ENCODE peak calls at places on chromosomes 7 and 10, in nine cellular contexts. B is heart left ventricle; K is heart right ventricle; L is tibial artery; W is psoas muscle; R is ovary; V is CD8-positive, alpha-beta T cell; I is fibroblast of the aortic adventitia; A is OCI-LY7. F is an unnamed sample.

GRCh38 chr10:97356318-97356914 is 21.9 kb upstream of the FRAT2 start:
- DNase-seq in V (no peak), B (no peak), K (no peak), R (no peak), I (no peak), W (no peak), A (peak), L (no peak), F (no peak)

GRCh38 chr10:103769176-103769575 is 86.2 kb downstream of the SH3PXD2A start:
- DNase-seq in V (no peak), R (no peak), A (peak), W (peak), B (no peak), L (no peak), I (no peak), K (no peak), F (no peak)

GRCh38 chr7:2779086-2779485 is 65.0 kb downstream of the GNA12 start:
- DNase-seq in A (no peak), B (no peak), I (no peak), K (no peak), L (no peak), V (no peak), R (no peak), W (no peak), F (no peak)

GRCh38 chr7:67614843-67615242 is 618.2 kb downstream of the TYW1 start:
- DNase-seq in R (no peak), B (no peak), K (no peak), A (no peak), W (no peak), V (no peak), I (no peak), L (no peak), F (no peak)

GRCh38 chr10:71255817-71256660 is 43.7 kb downstream of the UNC5B start:
- DNase-seq in A (no peak), K (peak), R (no peak), B (no peak), L (no peak), I (peak), V (no peak), W (peak), F (no peak)

GRCh38 chr7:80361948-80362347 is 149.9 kb downstream of the GNAT3 start:
- DNase-seq in R (no peak), K (no peak), V (no peak), L (no peak), A (no peak), W (no peak), I (peak), B (no peak), F (no peak)

GRCh38 chr10:109427421-109427820 is 495.9 kb downstream of the XPNPEP1 start:
- DNase-seq in B (no peak), V (no peak), K (no peak), A (no peak), W (no peak), L (no peak), R (no peak), I (peak), F (no peak)

GRCh38 chr10:107767185-107767584 is 602.7 kb upstream of the SORCS1 start:
- DNase-seq in R (no peak), L (no peak), W (no peak), K (no peak), V (no peak), A (no peak), I (no peak), B (no peak), F (no peak)

GRCh38 chr7:14902589-14902963 is at the start of gene DGKB:
- DNase-seq in R (no peak), V (no peak), B (peak), W (peak), L (no peak), K (peak), A (no peak), I (peak), F (no peak)

GRCh38 chr7:73387221-73387828 is 46.3 kb upstream of the FZD9 start:
- DNase-seq in L (no peak), I (no peak), A (no peak), R (no peak), B (no peak), K (no peak), W (no peak), V (no peak), F (no peak)

GRCh38 chr7:2985866-2986265 is 57.8 kb downstream of the CARD11 start:
- DNase-seq in I (no peak), V (no peak), L (no peak), K (no peak), B (no peak), R (no peak), W (no peak), A (no peak), F (peak)

GRCh38 chr10:126667568-126667967 is 2.9 kb downstream of the C10orf90 start:
- DNase-seq in I (no peak), A (no peak), L (no peak), V (no peak), B (no peak), K (no peak), R (no peak), W (no peak), F (no peak)

GRCh38 chr10:79166741-79167140 is 98.0 kb downstream of the ZMIZ1 start:
- DNase-seq in K (peak), V (no peak), B (peak), L (no peak), I (no peak), R (no peak), A (no peak), W (no peak), F (no peak)

GRCh38 chr10:11007661-11008060 is 10.0 kb upstream of the CELF2 start:
- DNase-seq in L (no peak), V (no peak), R (no peak), A (no peak), W (no peak), K (no peak), B (no peak), I (no peak), F (no peak)

GRCh38 chr7:20784311-20785210 is 2.1 kb downstream of the SP8 start:
- DNase-seq in L (no peak), W (no peak), R (no peak), V (no peak), K (no peak), B (no peak), I (no peak), A (no peak), F (no peak)

GRCh38 chr10:67241435-67241834 is 315.6 kb downstream of the LRRTM3 start:
- DNase-seq in A (no peak), L (no peak), K (no peak), I (no peak), V (no peak), W (no peak), R (no peak), B (no peak), F (no peak)

GRCh38 chr7:45716380-45717203 is 142.4 kb downstream of the ADCY1 start:
- DNase-seq in I (no peak), K (peak), W (no peak), R (no peak), A (no peak), V (no peak), B (peak), L (no peak), F (peak)

GRCh38 chr10:25059990-25060389 is 43.6 kb downstream of the THNSL1 start:
- DNase-seq in R (peak), B (no peak), V (no peak), I (peak), K (peak), L (peak), A (no peak), W (no peak), F (peak)

GRCh38 chr7:100604078-100604975 is 2.2 kb downstream of the PCOLCE start:
- DNase-seq in V (peak), B (peak), R (peak), W (peak), A (peak), L (peak), K (peak), I (peak), F (peak)

GRCh38 chr10:75283150-75284096 is 47.7 kb upstream of the COMTD1 start:
- DNase-seq in L (no peak), V (no peak), B (peak), I (peak), W (no peak), R (peak), K (no peak), A (no peak), F (no peak)

GRCh38 chr10:119666709-119667004 is 15.5 kb downstream of the BAG3 start:
- DNase-seq in B (no peak), A (no peak), K (no peak), V (no peak), R (no peak), L (no peak), I (no peak), W (no peak), F (no peak)

GRCh38 chr7:107882766-107883165 is 8.2 kb upstream of the DLD start:
- DNase-seq in V (no peak), I (no peak), W (no peak), B (no peak), K (no peak), L (no peak), R (no peak), A (no peak), F (no peak)

GRCh38 chr10:44983895-44984278 is 5.3 kb upstream of the DEPP1 start:
- DNase-seq in K (no peak), W (no peak), R (no peak), A (no peak), V (no peak), I (no peak), B (no peak), L (peak), F (no peak)

GRCh38 chr10:44985175-44985681 is 6.6 kb upstream of the DEPP1 start:
- DNase-seq in W (no peak), R (no peak), A (no peak), I (peak), L (peak), V (no peak), B (no peak), K (no peak), F (no peak)

GRCh38 chr10:44983066-44983894 is 4.7 kb upstream of the DEPP1 start:
- DNase-seq in B (no peak), R (no peak), L (peak), A (no peak), W (no peak), I (no peak), V (no peak), K (no peak), F (no peak)

GRCh38 chr10:44986670-44987069 is 8.1 kb upstream of the DEPP1 start:
- DNase-seq in B (no peak), L (no peak), V (no peak), A (no peak), W (no peak), I (peak), R (no peak), K (no peak), F (no peak)

DNA sequence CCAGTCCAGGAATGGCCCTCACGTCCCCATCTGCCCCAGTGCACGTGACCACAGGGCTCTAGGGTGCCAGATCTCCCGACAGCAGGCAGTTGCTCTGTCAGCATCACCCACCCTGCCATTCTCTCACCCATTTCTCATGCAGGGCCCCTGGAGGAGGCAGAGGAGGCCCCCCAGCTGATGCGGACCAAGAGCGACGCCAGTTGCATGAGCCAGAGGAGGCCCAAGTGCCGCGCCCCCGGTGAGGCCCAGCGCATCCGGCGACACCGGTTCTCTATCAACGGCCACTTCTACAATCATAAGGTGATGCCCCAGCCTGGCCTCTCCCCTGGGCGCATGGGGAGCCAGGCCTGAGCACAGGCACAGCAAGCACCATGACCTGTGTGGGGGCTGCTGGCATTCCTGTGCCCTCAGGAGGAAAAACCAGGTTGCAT is 6.1 kb upstream of the DEPP1 start:
- DNase-seq in K (no peak), B (no peak), I (no peak), R (no peak), W (no peak), A (no peak), L (peak), V (no peak), F (no peak)
- H3K4me3 ChIP-seq in K (no peak), B (no peak), I (no peak), R (no peak), W (no peak), A (no peak), L (no peak), V (no peak), F (no peak)

DNA sequence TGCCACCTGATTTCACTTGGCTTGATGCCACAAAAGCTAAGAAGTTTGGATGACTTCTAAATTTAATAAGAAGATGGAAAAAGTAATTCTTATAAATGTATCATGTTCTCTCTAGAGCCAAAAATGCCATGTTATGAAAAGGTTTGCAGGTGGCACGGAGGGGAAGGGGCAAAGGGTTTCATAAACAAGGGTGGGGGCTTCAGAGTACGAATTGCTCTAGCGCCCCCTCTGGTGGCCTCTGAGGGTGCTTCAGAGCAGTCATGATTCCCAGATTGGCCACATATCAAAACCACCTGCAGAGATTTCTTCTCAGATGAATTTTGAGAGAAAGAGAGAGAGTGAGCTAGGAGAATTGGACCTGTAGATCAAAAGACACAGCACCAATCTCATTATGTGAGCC is 208.6 kb upstream of the YAE1 start:
- DNase-seq in B (no peak), R (no peak), I (no peak), W (no peak), L (no peak), V (no peak), A (peak), K (no peak), F (no peak)
- TF ChIP-seq CTCF in B (no peak), R (no peak), I (peak), W (no peak), L (no peak), V (no peak), A (peak), K (no peak), F (peak)

GRCh38 chr10:62692085-62692484 is 112.4 kb upstream of the ADO start:
- DNase-seq in B (no peak), V (no peak), I (no peak), A (no peak), R (no peak), L (no peak), W (no peak), K (no peak), F (no peak)

GRCh38 chr10:62693306-62693705 is 111.2 kb upstream of the ADO start:
- DNase-seq in B (no peak), W (no peak), R (no peak), V (no peak), K (no peak), I (no peak), L (no peak), A (no peak), F (no peak)

GRCh38 chr10:62690703-62691102 is 113.8 kb upstream of the ADO start:
- DNase-seq in L (no peak), I (no peak), B (no peak), W (no peak), K (no peak), V (no peak), R (no peak), A (peak), F (no peak)

GRCh38 chr10:62689712-62690111 is 114.8 kb upstream of the ADO start:
- DNase-seq in K (no peak), W (no peak), A (peak), V (no peak), L (no peak), R (no peak), B (peak), I (no peak), F (no peak)

GRCh38 chr10:62691331-62691730 is 113.2 kb upstream of the ADO start:
- DNase-seq in L (no peak), R (no peak), A (no peak), K (no peak), I (no peak), V (no peak), W (no peak), B (no peak), F (no peak)
- H3K4me3 ChIP-seq in L (no peak), R (no peak), A (no peak), K (no peak), I (no peak), V (no peak), W (no peak), B (no peak), F (no peak)

GRCh38 chr10:810351-810846 is 120.9 kb upstream of the DIP2C start:
- DNase-seq in V (no peak), K (no peak), L (no peak), B (no peak), I (peak), R (no peak), W (no peak), A (peak), F (no peak)
- TF ChIP-seq CTCF in V (no peak), K (peak), L (no peak), B (no peak), I (peak), R (no peak), W (peak), A (peak), F (peak)

DNA sequence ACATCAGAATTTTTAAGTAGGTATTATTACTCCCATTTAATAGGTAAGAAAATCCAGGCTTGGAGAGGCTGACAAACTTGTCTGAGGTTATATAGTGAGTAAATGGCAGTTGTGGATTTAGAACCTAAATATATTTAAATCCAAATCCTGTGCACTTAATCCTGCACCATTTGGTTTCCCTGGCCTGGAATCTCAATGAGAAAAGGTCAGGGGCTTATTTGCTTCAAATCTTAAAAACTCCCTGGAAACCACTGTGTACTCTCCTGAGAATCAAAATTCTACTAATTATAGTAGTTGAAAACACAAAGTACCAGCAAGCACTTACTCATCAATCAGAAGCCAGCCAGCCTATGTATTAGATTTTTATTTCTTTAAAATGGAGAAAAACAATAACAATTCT is 97.7 kb downstream of the DNMBP start:
- DNase-seq in B (no peak), R (no peak), I (no peak), L (no peak), K (no peak), W (no peak), V (no peak), A (no peak), F (no peak)
- H3K4me3 ChIP-seq in B (no peak), R (no peak), I (no peak), L (no peak), K (no peak), W (no peak), V (no peak), A (no peak), F (no peak)

GRCh38 chr10:5092375-5092774 is 1.8 kb upstream of the AKR1C3 start:
- DNase-seq in V (no peak), A (no peak), K (no peak), L (no peak), I (no peak), B (no peak), R (no peak), W (no peak), F (no peak)

GRCh38 chr10:5095687-5096086 is 1.5 kb downstream of the AKR1C3 start:
- DNase-seq in V (no peak), R (no peak), L (no peak), B (no peak), I (peak), K (no peak), A (no peak), W (no peak), F (no peak)

GRCh38 chr10:5092848-5093790 is 1.1 kb upstream of the AKR1C3 start:
- DNase-seq in I (no peak), W (no peak), R (no peak), V (no peak), A (no peak), L (no peak), K (no peak), B (no peak), F (no peak)

GRCh38 chr10:5096108-5096507 is 1.9 kb downstream of the AKR1C3 start:
- DNase-seq in I (no peak), K (no peak), A (no peak), V (no peak), B (no peak), L (no peak), R (no peak), W (no peak), F (no peak)

DNA sequence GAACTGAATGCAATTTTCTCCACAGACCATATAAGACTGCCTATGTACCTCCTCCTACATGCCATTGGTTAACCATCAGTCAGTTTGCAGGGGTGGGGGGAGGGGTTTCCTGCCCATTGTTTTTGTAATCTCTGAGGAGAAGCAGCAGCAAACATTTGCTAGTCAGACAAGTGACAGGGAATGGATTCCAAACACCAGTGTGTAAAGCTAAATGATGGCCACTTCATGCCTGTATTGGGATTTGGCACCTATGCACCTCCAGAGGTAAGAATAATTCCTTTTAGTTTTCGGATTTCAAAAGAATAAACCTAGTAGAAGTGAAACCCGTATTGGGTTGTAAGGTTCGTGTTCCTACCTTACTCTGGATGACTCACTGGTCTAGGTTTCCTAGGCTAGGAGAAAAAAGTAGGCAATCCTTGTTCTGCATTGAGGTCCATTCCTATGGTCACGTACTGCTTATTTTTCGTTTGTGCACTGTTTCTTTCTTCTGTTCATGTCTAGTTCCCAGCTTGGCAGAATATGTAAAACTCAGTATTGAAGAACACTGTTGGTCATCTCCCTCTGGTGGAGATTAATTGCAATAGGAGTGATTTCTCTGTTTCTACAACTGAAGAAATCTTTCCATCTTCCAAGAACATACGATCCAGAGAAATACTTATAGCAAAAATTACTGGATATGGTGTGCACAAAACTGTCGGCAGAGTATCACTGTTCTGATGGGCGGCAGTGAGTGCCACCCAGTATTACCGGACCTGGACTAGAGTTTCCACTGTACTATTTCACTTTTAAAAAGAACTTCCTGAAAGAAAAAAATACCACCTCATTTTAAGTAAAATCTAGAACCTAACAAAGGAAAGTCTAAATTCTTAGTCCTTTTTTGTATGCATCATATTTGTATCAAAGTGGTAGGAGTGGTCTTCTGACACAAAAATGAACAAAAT is at the start of gene AKR1C3:
- DNase-seq in V (no peak), K (no peak), W (no peak), I (peak), B (peak), A (peak), L (no peak), R (no peak), F (no peak)
- TF ChIP-seq CTCF in V (peak), K (peak), W (peak), I (peak), B (peak), A (peak), L (peak), R (peak), F (peak)

GRCh38 chr7:75056476-75056875 is 17.1 kb downstream of the RCC1L start:
- DNase-seq in V (no peak), B (no peak), I (peak), R (peak), W (no peak), A (no peak), K (no peak), L (no peak), F (no peak)

GRCh38 chr7:75055830-75056431 is 17.7 kb downstream of the RCC1L start:
- DNase-seq in R (peak), L (no peak), W (no peak), K (no peak), A (no peak), I (peak), V (no peak), B (no peak), F (no peak)

GRCh38 chr7:75050501-75050900 is 23.1 kb downstream of the RCC1L start:
- DNase-seq in B (no peak), L (no peak), V (no peak), A (no peak), I (no peak), R (no peak), W (no peak), K (no peak), F (no peak)

GRCh38 chr7:75058406-75058805 is 15.2 kb downstream of the RCC1L start:
- DNase-seq in I (no peak), A (no peak), K (no peak), R (no peak), V (no peak), B (no peak), L (no peak), W (peak), F (no peak)

GRCh38 chr7:75054744-75055527 is 18.7 kb downstream of the RCC1L start:
- DNase-seq in A (no peak), L (peak), W (peak), B (peak), K (peak), R (peak), V (no peak), I (peak), F (peak)
- H3K4me3 ChIP-seq in A (no peak), L (no peak), W (no peak), B (no peak), K (no peak), R (no peak), V (no peak), I (no peak), F (no peak)